ENCODE peak calls at places on chromosomes 1 and 21, in ten cellular contexts. G is activated naive CD8-positive, alpha-beta T cell treated with anti-CD3 and anti-CD28 coated beads, Interleukin-2, amount 50 U/mL, for 24 hours; C is stimulated activated CD4-positive, alpha-beta T cell treated with anti-CD3 and anti-CD28 coated beads, Interleukin-15, amount 100 ng/mL, for 48 hours; K is Karpas-422; L is CD8-positive, alpha-beta memory T cell; X is GM18507; U is coronary artery; N is AG20443; R is activated effector memory CD4-positive, alpha-beta T cell treated with Interleukin-2 at 50 U/mL for 16 hours; V is lung. J is an unnamed sample.

GRCh38 chr1:119978018-119978505 is 81.7 kb upstream of the ADAM30 start:
- DNase-seq in G (no peak), C (no peak), K (no peak), L (no peak), X (no peak), U (no peak), N (peak), R (no peak), V (no peak), J (peak)

GRCh38 chr1:56424744-56425493 is 154.4 kb downstream of the PLPP3 start:
- DNase-seq in G (no peak), C (no peak), K (peak), L (no peak), X (no peak), U (no peak), N (no peak), R (no peak), V (peak), J (no peak)

GRCh38 chr1:186239211-186239610 is 135.8 kb downstream of the TPR start:
- DNase-seq in G (no peak), C (no peak), K (no peak), L (no peak), X (no peak), U (no peak), N (no peak), R (no peak), V (no peak), J (no peak)

GRCh38 chr1:245458761-245459174 is 304.0 kb downstream of the KIF26B start:
- DNase-seq in G (no peak), C (no peak), K (peak), L (no peak), X (no peak), U (no peak), N (peak), R (no peak), V (no peak), J (no peak)

GRCh38 chr1:154970631-154971340 is at the start of gene SHC1:
- DNase-seq in G (peak), C (no peak), K (peak), L (no peak), X (no peak), U (peak), N (peak), R (no peak), V (peak), J (peak)

GRCh38 chr1:151579436-151580225 is 32.2 kb upstream of the SNX27 start:
- DNase-seq in G (no peak), C (no peak), K (no peak), L (peak), X (no peak), U (no peak), N (peak), R (no peak), V (no peak), J (no peak)

GRCh38 chr21:29303301-29303700 is 4.6 kb downstream of the BACH1 start:
- DNase-seq in G (no peak), C (no peak), K (no peak), L (no peak), X (no peak), U (no peak), N (no peak), R (no peak), V (no peak), J (no peak)

GRCh38 chr21:41953831-41954653 is at the start of gene C2CD2:
- DNase-seq in G (peak), C (peak), K (no peak), L (no peak), X (peak), U (no peak), N (peak), R (no peak), V (peak), J (no peak)

GRCh38 chr1:176931526-176931925 is 233.0 kb downstream of the ASTN1 start:
- DNase-seq in G (no peak), C (no peak), K (no peak), L (no peak), X (no peak), U (no peak), N (no peak), R (no peak), V (no peak), J (no peak)

GRCh38 chr1:166915941-166916340 is 39.9 kb upstream of the TADA1 start:
- DNase-seq in G (no peak), C (no peak), K (no peak), L (no peak), X (no peak), U (no peak), N (no peak), R (no peak), V (no peak), J (no peak)

GRCh38 chr1:186089938-186090337 is 285.1 kb downstream of the TPR start:
- DNase-seq in G (no peak), C (no peak), K (no peak), L (no peak), X (no peak), U (no peak), N (no peak), R (no peak), V (no peak), J (no peak)

GRCh38 chr1:33274446-33274845 is 18.2 kb downstream of the ZNF362 start:
- DNase-seq in G (no peak), C (no peak), K (peak), L (no peak), X (no peak), U (no peak), N (no peak), R (no peak), V (no peak), J (no peak)

GRCh38 chr21:27741736-27742135 is 774.8 kb upstream of the ADAMTS5 start:
- DNase-seq in G (no peak), C (no peak), K (no peak), L (no peak), X (no peak), U (no peak), N (no peak), R (no peak), V (no peak), J (peak)

J was measured in AG09319.